ENCODE peak calls at places on chromosome 13, in eight cellular contexts. U, P, C, Z, K, T, S and L are unnamed samples.

GRCh38 chr13:30169442-30169841 is 137.9 kb downstream of the KATNAL1 start:
- DNase-seq in U (no peak), P (no peak), C (no peak), Z (no peak), K (no peak), T (no peak), S (no peak), L (no peak)

GRCh38 chr13:24301434-24301833 is 7.9 kb upstream of the C1QTNF9 start:
- DNase-seq in U (no peak), P (no peak), C (no peak), Z (no peak), K (no peak), T (no peak), S (no peak), L (no peak)

GRCh38 chr13:68275758-68276157 is 1045.6 kb upstream of the PCDH9 start:
- DNase-seq in U (no peak), P (no peak), C (no peak), Z (no peak), K (no peak), T (no peak), S (no peak), L (no peak)

GRCh38 chr13:75713852-75714251 is 77.7 kb downstream of the LMO7 start:
- DNase-seq in U (no peak), P (no peak), C (no peak), Z (no peak), K (no peak), T (no peak), S (no peak), L (no peak)

GRCh38 chr13:81058211-81058915 is 717.4 kb upstream of the SPRY2 start:
- DNase-seq in U (no peak), P (no peak), C (no peak), Z (no peak), K (no peak), T (no peak), S (no peak), L (no peak)

GRCh38 chr13:39565036-39565949 is 37.7 kb downstream of the LHFPL6 start:
- DNase-seq in U (no peak), P (peak), C (no peak), Z (peak), K (peak), T (no peak), S (no peak), L (no peak)

GRCh38 chr13:29548722-29549446 is 46.6 kb downstream of the SLC7A1 start:
- DNase-seq in U (no peak), P (peak), C (no peak), Z (peak), K (no peak), T (no peak), S (no peak), L (no peak)

GRCh38 chr13:93473441-93474270 is 247.0 kb downstream of the GPC6 start:
- DNase-seq in U (no peak), P (no peak), C (no peak), Z (no peak), K (no peak), T (no peak), S (peak), L (no peak)

GRCh38 chr13:32857689-32858088 is 158.5 kb upstream of the KL start:
- DNase-seq in U (no peak), P (no peak), C (no peak), Z (no peak), K (no peak), T (no peak), S (no peak), L (no peak)

GRCh38 chr13:49679244-49679643 is 12.0 kb downstream of the EBPL start:
- DNase-seq in U (no peak), P (no peak), C (no peak), Z (peak), K (no peak), T (no peak), S (no peak), L (no peak)

GRCh38 chr13:111211789-111212516 is 96.8 kb downstream of the ARHGEF7 start:
- DNase-seq in U (no peak), P (no peak), C (no peak), Z (peak), K (no peak), T (no peak), S (no peak), L (no peak)

GRCh38 chr13:44818016-44818415 is 171.3 kb downstream of the NUFIP1 start:
- DNase-seq in U (no peak), P (no peak), C (no peak), Z (no peak), K (no peak), T (no peak), S (no peak), L (no peak)

GRCh38 chr13:112118451-112119064 is 51.6 kb downstream of the SOX1 start:
- DNase-seq in U (no peak), P (no peak), C (no peak), Z (no peak), K (no peak), T (no peak), S (no peak), L (no peak)

GRCh38 chr13:99265162-99265822 is 7.1 kb upstream of the GPR18 start:
- DNase-seq in U (no peak), P (no peak), C (no peak), Z (no peak), K (no peak), T (no peak), S (no peak), L (no peak)

GRCh38 chr13:31204592-31204991 is 4.8 kb downstream of the B3GLCT start:
- DNase-seq in U (no peak), P (peak), C (no peak), Z (peak), K (no peak), T (no peak), S (peak), L (no peak)